ENCODE peak calls at places on chromosomes 7 and 10, in ten cellular contexts. T is cardiac muscle cell, Y is neural crest cell, E is GM12865, A is transverse colon, H is IMR-90, U is esophagus squamous epithelium, O is hepatocyte, I is mesothelial cell of epicardium, V is Caco-2. K is an unnamed sample.

GRCh38 chr10:68721673-68721963 is 579 bp downstream of the CCAR1 start:
- DNase-seq in T (peak), Y (no peak), E (no peak), A (no peak), H (no peak), U (no peak), O (no peak), I (no peak), V (no peak), K (no peak)

GRCh38 chr10:124049484-124049883 is 43.9 kb downstream of the CHST15 start:
- DNase-seq in T (no peak), Y (no peak), E (no peak), A (no peak), H (no peak), U (no peak), O (no peak), I (no peak), V (no peak), K (no peak)

GRCh38 chr7:83468251-83468739 is 180.6 kb downstream of the SEMA3E start:
- DNase-seq in T (peak), Y (no peak), E (peak), A (peak), H (peak), U (no peak), O (peak), I (peak), V (peak), K (peak)

GRCh38 chr10:128641998-128642397 is 515.8 kb upstream of the MKI67 start:
- DNase-seq in T (no peak), Y (no peak), E (no peak), A (no peak), H (no peak), U (no peak), O (no peak), I (no peak), V (no peak), K (no peak)

GRCh38 chr7:151748733-151749132 is 128.2 kb downstream of the PRKAG2 start:
- DNase-seq in T (no peak), Y (no peak), E (no peak), A (no peak), H (no peak), U (no peak), O (no peak), I (no peak), V (no peak), K (no peak)

GRCh38 chr7:124688991-124689390 is 76.6 kb downstream of the GPR37 start:
- DNase-seq in T (no peak), Y (no peak), E (no peak), A (no peak), H (peak), U (no peak), O (no peak), I (no peak), V (no peak), K (no peak)

GRCh38 chr7:15709978-15710377 is 23.5 kb upstream of the MEOX2 start:
- DNase-seq in T (peak), Y (no peak), E (no peak), A (no peak), H (no peak), U (no peak), O (no peak), I (no peak), V (no peak), K (no peak)

GRCh38 chr10:91434041-91434440 is 23.9 kb downstream of the HECTD2 start:
- DNase-seq in T (no peak), Y (no peak), E (no peak), A (no peak), H (peak), U (no peak), O (no peak), I (no peak), V (no peak), K (no peak)

GRCh38 chr7:135862586-135863361 is 114.2 kb upstream of the FAM180A start:
- DNase-seq in T (no peak), Y (no peak), E (no peak), A (no peak), H (no peak), U (no peak), O (no peak), I (no peak), V (no peak), K (no peak)

GRCh38 chr7:27737591-27737990 is 2.4 kb upstream of the TAX1BP1 start:
- DNase-seq in T (no peak), Y (no peak), E (no peak), A (no peak), H (no peak), U (no peak), O (no peak), I (no peak), V (peak), K (no peak)

GRCh38 chr7:66283003-66283920 is 78.1 kb downstream of the TPST1 start:
- DNase-seq in T (peak), Y (no peak), E (no peak), A (no peak), H (peak), U (no peak), O (no peak), I (no peak), V (no peak), K (no peak)

GRCh38 chr10:62437696-62438095 is 63.5 kb downstream of the ZNF365 start:
- DNase-seq in T (peak), Y (peak), E (peak), A (no peak), H (peak), U (no peak), O (peak), I (no peak), V (peak), K (peak)

GRCh38 chr10:82625497-82626151 is 750.6 kb downstream of the NRG3 start:
- DNase-seq in T (no peak), Y (no peak), E (no peak), A (no peak), H (no peak), U (no peak), O (no peak), I (no peak), V (no peak), K (no peak)

GRCh38 chr7:1555813-1556540 is at the start of gene TMEM184A:
- DNase-seq in T (no peak), Y (no peak), E (peak), A (peak), H (no peak), U (no peak), O (peak), I (no peak), V (peak), K (peak)

GRCh38 chr7:121081327-121081936 is 92.9 kb downstream of the CPED1 start:
- DNase-seq in T (peak), Y (no peak), E (peak), A (no peak), H (peak), U (no peak), O (peak), I (no peak), V (peak), K (peak)

GRCh38 chr10:11168423-11169100 is 150.9 kb downstream of the CELF2 start:
- DNase-seq in T (no peak), Y (no peak), E (peak), A (no peak), H (no peak), U (no peak), O (no peak), I (no peak), V (no peak), K (no peak)

GRCh38 chr7:26910221-26910620 is 45.8 kb upstream of the SKAP2 start:
- DNase-seq in T (peak), Y (no peak), E (no peak), A (peak), H (peak), U (no peak), O (no peak), I (no peak), V (peak), K (no peak)

GRCh38 chr10:69994262-69994661 is 58.4 kb upstream of the MACROH2A2 start:
- DNase-seq in T (peak), Y (no peak), E (peak), A (peak), H (peak), U (no peak), O (peak), I (no peak), V (peak), K (peak)

GRCh38 chr7:34013421-34013820 is 108.1 kb downstream of the BMPER start:
- DNase-seq in T (no peak), Y (no peak), E (no peak), A (no peak), H (peak), U (no peak), O (no peak), I (no peak), V (no peak), K (no peak)

GRCh38 chr7:104005197-104005596 is 15.7 kb upstream of the RELN start:
- DNase-seq in T (no peak), Y (no peak), E (no peak), A (no peak), H (peak), U (no peak), O (no peak), I (no peak), V (no peak), K (no peak)

GRCh38 chr10:76080991-76081390 is 649.6 kb downstream of the LRMDA start:
- DNase-seq in T (peak), Y (no peak), E (no peak), A (no peak), H (peak), U (no peak), O (no peak), I (no peak), V (no peak), K (no peak)

GRCh38 chr7:133815677-133816210 is 311.4 kb upstream of the LRGUK start:
- DNase-seq in T (peak), Y (no peak), E (no peak), A (no peak), H (peak), U (no peak), O (no peak), I (no peak), V (peak), K (no peak)

GRCh38 chr10:46255696-46256355 is 31.0 kb upstream of the ANTXRL start:
- DNase-seq in T (peak), Y (peak), E (peak), A (peak), H (peak), U (no peak), O (peak), I (peak), V (peak), K (peak)

GRCh38 chr7:28408105-28408973 is 4.0 kb upstream of the CREB5 start:
- DNase-seq in T (no peak), Y (peak), E (no peak), A (peak), H (peak), U (no peak), O (no peak), I (peak), V (no peak), K (peak)

GRCh38 chr10:70459771-70460490 is 18.4 kb upstream of the NODAL start:
- DNase-seq in T (no peak), Y (no peak), E (no peak), A (no peak), H (no peak), U (no peak), O (no peak), I (no peak), V (no peak), K (no peak)

GRCh38 chr10:88211230-88211629 is 347.8 kb downstream of the PTEN start:
- DNase-seq in T (no peak), Y (no peak), E (no peak), A (no peak), H (no peak), U (no peak), O (no peak), I (no peak), V (no peak), K (no peak)

GRCh38 chr7:132065193-132065972 is 509.0 kb upstream of the PODXL start:
- DNase-seq in T (peak), Y (no peak), E (no peak), A (peak), H (peak), U (no peak), O (peak), I (no peak), V (no peak), K (no peak)

GRCh38 chr7:131071786-131072504 is 255.7 kb upstream of the MKLN1 start:
- DNase-seq in T (peak), Y (no peak), E (peak), A (peak), H (peak), U (no peak), O (no peak), I (no peak), V (no peak), K (peak)

GRCh38 chr7:51141451-51141971 is 175.1 kb downstream of the COBL start:
- DNase-seq in T (peak), Y (no peak), E (no peak), A (no peak), H (peak), U (no peak), O (peak), I (no peak), V (peak), K (no peak)
- TF ChIP-seq CTCF in T (peak), Y (peak), E (peak), A (no peak), H (peak), U (peak), O (peak), I (peak), V (peak), K (no peak)

DNA sequence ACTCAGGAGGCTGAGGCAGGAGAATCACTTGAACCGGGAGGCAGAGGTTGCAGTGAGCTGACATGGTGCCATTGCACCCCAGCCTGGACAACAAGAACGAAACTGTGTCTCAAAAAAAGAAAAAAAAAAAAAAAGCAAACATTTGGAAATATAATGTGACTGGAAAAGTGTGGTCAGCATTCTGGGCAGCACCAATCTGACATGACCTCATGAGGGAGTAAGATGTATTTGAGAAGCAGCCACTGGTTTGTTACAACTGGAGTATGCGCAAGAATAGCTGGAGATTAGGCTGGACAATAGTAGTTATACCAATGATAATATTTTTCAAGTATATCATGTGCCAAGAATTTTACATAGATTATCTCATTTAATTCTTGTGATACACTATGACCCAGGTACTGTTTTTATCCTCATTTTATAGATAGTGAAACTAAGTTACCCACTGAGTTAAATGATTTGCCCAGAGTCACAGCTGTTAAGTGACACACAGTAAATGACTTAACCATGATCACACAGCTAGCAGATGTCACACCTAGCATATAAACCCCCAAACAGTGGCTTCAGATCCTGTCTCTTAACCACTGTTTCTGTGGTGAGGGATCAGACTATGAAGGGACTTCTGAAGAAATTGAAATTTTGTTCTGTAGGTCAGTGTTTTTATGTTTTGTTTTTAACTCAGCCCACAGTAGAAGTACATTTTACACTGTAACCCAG is 11.1 kb downstream of the MCU start:
- DNase-seq in T (peak), Y (no peak), E (peak), A (no peak), H (peak), U (no peak), O (no peak), I (no peak), V (no peak), K (no peak)
- TF ChIP-seq CTCF in T (no peak), Y (no peak), E (no peak), A (no peak), H (peak), U (no peak), O (no peak), I (no peak), V (no peak), K (no peak)

DNA sequence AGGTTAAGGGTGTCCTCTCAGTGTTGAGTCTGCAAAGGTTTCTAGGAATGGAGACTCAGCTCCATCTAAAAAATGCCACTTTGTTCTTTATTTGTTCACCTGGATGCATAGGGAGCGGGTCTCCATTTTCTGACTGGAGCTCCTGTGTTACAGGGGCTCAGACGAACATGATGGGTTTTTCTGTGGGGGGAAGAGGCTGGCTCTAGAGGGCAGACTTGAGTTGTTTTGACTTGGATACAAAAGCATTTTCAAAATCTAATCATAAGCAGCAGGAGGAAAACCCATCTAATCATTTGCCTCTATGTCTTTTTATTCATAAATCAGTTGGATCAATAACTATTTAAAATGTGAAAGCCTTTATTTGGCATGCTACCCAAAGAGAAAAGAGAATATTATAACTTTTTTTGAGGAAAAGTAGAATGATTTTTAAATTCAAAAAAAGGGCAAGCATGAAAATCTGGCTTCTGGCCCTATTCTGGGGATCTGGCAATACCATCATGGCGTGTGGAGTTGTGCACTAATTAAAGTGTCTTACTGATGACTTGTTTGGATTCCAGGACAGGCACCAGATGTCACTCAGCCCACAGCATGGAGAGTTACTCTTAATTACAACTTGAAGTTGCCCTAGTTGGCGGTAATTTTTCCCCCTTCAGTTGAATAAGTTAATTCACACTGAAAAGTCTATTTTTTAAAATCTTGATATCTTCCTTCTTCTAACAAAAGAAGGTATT is 594.9 kb downstream of the REEP3 start:
- DNase-seq in T (peak), Y (peak), E (peak), A (peak), H (no peak), U (no peak), O (peak), I (no peak), V (peak), K (peak)
- TF ChIP-seq CTCF in T (peak), Y (peak), E (peak), A (peak), H (peak), U (no peak), O (peak), I (no peak), V (peak), K (peak)

GRCh38 chr10:104642311-104643022 is 1.4 kb downstream of the SORCS3 start:
- DNase-seq in T (peak), Y (peak), E (peak), A (no peak), H (no peak), U (no peak), O (peak), I (peak), V (no peak), K (peak)
- TF ChIP-seq CTCF in T (peak), Y (peak), E (peak), A (no peak), H (no peak), U (no peak), O (peak), I (peak), V (no peak), K (no peak)

DNA sequence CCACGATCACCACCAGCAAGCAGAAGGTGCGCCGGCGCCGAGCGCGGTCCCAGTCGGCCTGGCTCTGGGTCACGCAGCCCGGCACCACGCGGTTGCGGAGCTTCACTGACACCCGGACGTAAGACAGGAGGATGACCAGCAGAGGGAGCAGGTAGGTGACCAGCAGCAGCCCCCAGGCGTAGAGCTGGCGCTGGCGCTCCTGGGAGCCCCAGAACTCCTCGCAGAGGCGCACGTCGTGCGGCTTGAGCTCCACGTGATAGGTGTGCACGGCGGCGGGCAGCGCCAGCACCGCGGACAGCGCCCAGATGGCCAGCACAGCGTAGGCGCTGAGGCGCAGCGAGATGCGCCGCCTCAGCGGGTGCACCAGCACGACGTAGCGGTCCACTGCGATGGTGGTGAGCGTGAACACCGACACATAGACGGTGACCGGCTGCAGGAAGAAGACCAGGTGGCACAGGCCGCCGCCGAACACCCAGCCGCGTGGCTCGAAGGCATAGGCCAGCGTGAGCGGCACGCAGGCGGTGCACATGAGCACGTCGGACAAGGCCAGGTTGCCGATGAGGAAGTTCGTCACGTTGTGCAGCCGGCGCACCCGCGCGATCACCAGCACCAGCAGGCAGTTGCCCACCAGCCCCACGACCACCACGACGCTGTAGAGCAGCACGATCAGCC is 920 bp downstream of the PRLHR start:
- DNase-seq in T (peak), Y (peak), E (peak), A (no peak), H (peak), U (no peak), O (peak), I (peak), V (peak), K (peak)
- TF ChIP-seq CTCF in T (peak), Y (peak), E (peak), A (peak), H (peak), U (no peak), O (peak), I (peak), V (no peak), K (no peak)

DNA sequence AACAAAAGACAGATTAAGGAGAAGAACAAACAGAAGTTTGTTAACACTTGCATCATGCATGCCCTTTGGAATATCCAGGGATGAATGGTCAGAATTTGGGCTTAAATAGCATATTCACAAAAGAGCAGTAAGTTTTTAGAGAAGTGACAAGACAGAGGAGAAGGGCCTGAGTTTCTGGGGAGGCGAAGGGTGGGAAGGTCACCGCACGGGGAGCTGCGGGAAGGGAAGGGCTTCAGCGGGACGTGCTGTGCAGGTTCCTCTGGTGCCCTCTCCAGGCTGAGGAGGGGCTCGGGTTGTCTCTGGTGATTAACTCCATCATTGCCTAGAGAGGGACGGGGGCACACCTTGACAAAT is 10.4 kb upstream of the ZNF22 start:
- DNase-seq in T (no peak), Y (no peak), E (no peak), A (no peak), H (no peak), U (no peak), O (no peak), I (peak), V (peak), K (no peak)
- TF ChIP-seq CTCF in T (peak), Y (peak), E (no peak), A (no peak), H (peak), U (no peak), O (peak), I (no peak), V (peak), K (peak)

GRCh38 chr10:93067443-93068365 is 6.0 kb upstream of the CYP26A1 start:
- DNase-seq in T (no peak), Y (no peak), E (no peak), A (no peak), H (no peak), U (no peak), O (no peak), I (no peak), V (no peak), K (peak)

GRCh38 chr10:93070378-93071176 is 3.1 kb upstream of the CYP26A1 start:
- DNase-seq in T (no peak), Y (no peak), E (no peak), A (no peak), H (no peak), U (no peak), O (no peak), I (no peak), V (no peak), K (no peak)

GRCh38 chr10:93069245-93069561 is 4.5 kb upstream of the CYP26A1 start:
- DNase-seq in T (no peak), Y (no peak), E (no peak), A (no peak), H (no peak), U (no peak), O (no peak), I (no peak), V (no peak), K (no peak)

GRCh38 chr10:93066544-93066913 is 5.9 kb downstream of the CYP26C1 start:
- DNase-seq in T (no peak), Y (no peak), E (no peak), A (no peak), H (no peak), U (no peak), O (no peak), I (no peak), V (no peak), K (no peak)

GRCh38 chr10:93068411-93069244 is 5.1 kb upstream of the CYP26A1 start:
- DNase-seq in T (peak), Y (no peak), E (no peak), A (no peak), H (peak), U (no peak), O (no peak), I (peak), V (peak), K (peak)
- TF ChIP-seq CTCF in T (no peak), Y (no peak), E (no peak), A (no peak), H (no peak), U (no peak), O (no peak), I (no peak), V (no peak), K (no peak)

K was measured in GM13976.